ENCODE peak calls at places on chromosomes 12 and 14, in ten cellular contexts. A is T-helper 1 cell; I is stimulated activated CD4-positive, alpha-beta T cell treated with anti-CD3 and anti-CD28 coated beads, TNF-alpha, amount 100 ng/mL, for 48 hours; H is prostate gland; R is activated CD4-positive, CD25-positive, alpha-beta regulatory T cell; C is HEK293T; X is GM12865; Y is CD8-positive, alpha-beta memory T cell; U is thoracic aorta; W is T-cell. K is an unnamed sample.

GRCh38 chr12:122646568-122647220 is 56.5 kb downstream of the HCAR2 start:
- DNase-seq in A (no peak), I (peak; percentile 54), H (no peak), R (no peak), C (no peak), X (peak; percentile 90), Y (no peak), U (no peak), W (peak; percentile 17), K (no peak)

GRCh38 chr12:117069926-117070900 is 29.0 kb downstream of the TESC start:
- DNase-seq in A (no peak), I (no peak), H (no peak), R (no peak), C (no peak), X (peak; percentile 42), Y (no peak), U (no peak), W (no peak), K (peak; percentile 35)

GRCh38 chr14:37037636-37038387 is 134.6 kb downstream of the SLC25A21 start:
- DNase-seq in A (no peak), I (no peak), H (no peak), R (no peak), C (no peak), X (no peak), Y (no peak), U (no peak), W (no peak), K (no peak)

GRCh38 chr12:112908548-112908947 is 1.8 kb downstream of the OAS1 start:
- DNase-seq in A (no peak), I (no peak), H (no peak), R (no peak), C (no peak), X (no peak), Y (no peak), U (no peak), W (no peak), K (no peak)

GRCh38 chr12:57846285-57846576 is 298 bp downstream of the CTDSP2 start:
- DNase-seq in A (no peak), I (no peak), H (no peak), R (no peak), C (no peak), X (no peak), Y (no peak), U (no peak), W (no peak), K (no peak)

GRCh38 chr12:52646613-52647012 is 5.4 kb downstream of the KRT2 start:
- DNase-seq in A (no peak), I (no peak), H (no peak), R (no peak), C (no peak), X (no peak), Y (no peak), U (no peak), W (no peak), K (no peak)

GRCh38 chr12:30067156-30067555 is 283.4 kb upstream of the TMTC1 start:
- DNase-seq in A (no peak), I (no peak), H (no peak), R (no peak), C (no peak), X (no peak), Y (no peak), U (no peak), W (no peak), K (peak; percentile 4)

GRCh38 chr14:35883677-35884293 is 57.6 kb downstream of the BRMS1L start:
- DNase-seq in A (no peak), I (no peak), H (no peak), R (no peak), C (peak; percentile 23), X (peak; percentile 56), Y (no peak), U (no peak), W (no peak), K (peak; percentile 73)

GRCh38 chr12:113040722-113041168 is 15.8 kb upstream of the DTX1 start:
- DNase-seq in A (no peak), I (no peak), H (no peak), R (no peak), C (no peak), X (no peak), Y (no peak), U (peak; percentile 38), W (no peak), K (no peak)

GRCh38 chr12:131559517-131560516 is 151.1 kb upstream of the SFSWAP start:
- DNase-seq in A (no peak), I (no peak), H (no peak), R (no peak), C (no peak), X (peak; percentile 11), Y (no peak), U (no peak), W (no peak), K (no peak)

GRCh38 chr14:54121461-54121860 is 164.8 kb upstream of the BMP4 start:
- DNase-seq in A (no peak), I (no peak), H (no peak), R (no peak), C (no peak), X (no peak), Y (no peak), U (no peak), W (no peak), K (no peak)

GRCh38 chr12:104490850-104491249 is 34.1 kb downstream of the CHST11 start:
- DNase-seq in A (no peak), I (no peak), H (no peak), R (no peak), C (no peak), X (no peak), Y (no peak), U (no peak), W (no peak), K (no peak)

GRCh38 chr14:72516936-72517408 is 376.9 kb downstream of the DPF3 start:
- DNase-seq in A (peak; percentile 56), I (peak; percentile 29), H (peak; percentile 38), R (peak; percentile 25), C (peak; percentile 61), X (peak; percentile 91), Y (peak; percentile 78), U (no peak), W (peak; percentile 56), K (peak; percentile 87)

GRCh38 chr12:18752280-18752920 is 14.5 kb downstream of the CAPZA3 start:
- DNase-seq in A (no peak), I (no peak), H (no peak), R (no peak), C (no peak), X (no peak), Y (no peak), U (no peak), W (no peak), K (no peak)

GRCh38 chr14:38210587-38211257 is 3.0 kb downstream of the SSTR1 start:
- DNase-seq in A (no peak), I (no peak), H (no peak), R (no peak), C (no peak), X (no peak), Y (no peak), U (no peak), W (no peak), K (no peak)

GRCh38 chr12:15783288-15783687 is 5.9 kb downstream of the EPS8 start:
- DNase-seq in A (no peak), I (no peak), H (no peak), R (no peak), C (no peak), X (no peak), Y (no peak), U (no peak), W (no peak), K (no peak)

GRCh38 chr14:23076785-23077408 is 18.0 kb downstream of the ACIN1 start:
- DNase-seq in A (no peak), I (no peak), H (no peak), R (no peak), C (peak; percentile 40), X (no peak), Y (no peak), U (no peak), W (no peak), K (no peak)

GRCh38 chr12:132222096-132222807 is 78.0 kb downstream of the NOC4L start:
- DNase-seq in A (no peak), I (no peak), H (no peak), R (no peak), C (no peak), X (peak; percentile 50), Y (peak; percentile 60), U (no peak), W (peak; percentile 48), K (no peak)

GRCh38 chr12:4855121-4855924 is 54.4 kb upstream of the KCNA1 start:
- DNase-seq in A (peak; percentile 23), I (peak; percentile 7), H (peak; percentile 71), R (no peak), C (peak; percentile 73), X (peak; percentile 86), Y (peak; percentile 53), U (peak; percentile 34), W (peak; percentile 20), K (peak; percentile 91)

GRCh38 chr12:64187370-64187769 is 34.7 kb downstream of the KICS2 start:
- DNase-seq in A (no peak), I (no peak), H (no peak), R (no peak), C (no peak), X (no peak), Y (no peak), U (no peak), W (no peak), K (no peak)

GRCh38 chr12:113161415-113162016 is 12.0 kb downstream of the CFAP73 start:
- DNase-seq in A (no peak), I (no peak), H (no peak), R (no peak), C (peak; percentile 76), X (peak; percentile 84), Y (no peak), U (no peak), W (no peak), K (peak; percentile 78)

GRCh38 chr12:122888232-122888752 is 7.6 kb downstream of the VPS37B start:
- DNase-seq in A (peak; percentile 64), I (no peak), H (peak; percentile 93), R (no peak), C (no peak), X (peak; percentile 62), Y (peak; percentile 76), U (no peak), W (peak; percentile 73), K (no peak)

GRCh38 chr12:52029686-52030085 is 21.6 kb upstream of the NR4A1 start:
- DNase-seq in A (no peak), I (no peak), H (no peak), R (no peak), C (peak; percentile 67), X (no peak), Y (no peak), U (no peak), W (no peak), K (peak; percentile 73)

GRCh38 chr14:65821224-65821753 is 408.8 kb downstream of the FUT8 start:
- DNase-seq in A (no peak), I (no peak), H (no peak), R (no peak), C (no peak), X (no peak), Y (no peak), U (no peak), W (no peak), K (no peak)

GRCh38 chr12:70985850-70986249 is 65.3 kb upstream of the PTPRR start:
- DNase-seq in A (no peak), I (no peak), H (no peak), R (no peak), C (no peak), X (no peak), Y (no peak), U (no peak), W (no peak), K (no peak)

GRCh38 chr12:54998958-54999510 is 14.5 kb upstream of the TESPA1 start:
- DNase-seq in A (no peak), I (no peak), H (no peak), R (no peak), C (no peak), X (no peak), Y (no peak), U (no peak), W (no peak), K (no peak)

GRCh38 chr12:54631551-54631950 is 3.1 kb downstream of the LACRT start:
- DNase-seq in A (no peak), I (no peak), H (no peak), R (no peak), C (no peak), X (no peak), Y (no peak), U (no peak), W (no peak), K (no peak)

GRCh38 chr12:95970905-95971304 is 25.2 kb downstream of the HAL start:
- DNase-seq in A (no peak), I (no peak), H (no peak), R (no peak), C (no peak), X (no peak), Y (no peak), U (no peak), W (no peak), K (no peak)